ENCODE peak calls at places on chromosomes 11 and 22, in seven cellular contexts. I is kidney, X is pancreas, Z is lung, G is esophagus muscularis mucosa, J is heart left ventricle, Q is transverse colon. H is an unnamed sample.

GRCh38 chr11:92727769-92728168 is 241.7 kb upstream of the MTNR1B start:
- DNase-seq in Q (no peak), I (no peak), X (no peak), J (no peak), Z (no peak), G (no peak), H (no peak)

GRCh38 chr11:86440305-86440716 is 65.6 kb downstream of the CCDC81 start:
- DNase-seq in X (no peak), Q (no peak), Z (no peak), I (no peak), J (peak; percentile 49), G (no peak), H (no peak)

GRCh38 chr11:79241842-79242241 is 199.0 kb downstream of the TENM4 start:
- DNase-seq in I (no peak), Z (no peak), J (no peak), Q (no peak), G (no peak), X (no peak), H (no peak)

GRCh38 chr11:87722756-87723599 is 452.3 kb downstream of the RAB38 start:
- DNase-seq in X (no peak), J (no peak), Z (no peak), G (no peak), I (no peak), Q (peak; percentile 40), H (no peak)

GRCh38 chr22:32413715-32414114 is 1.7 kb upstream of the RTCB start:
- DNase-seq in I (no peak), Z (no peak), G (no peak), J (no peak), X (no peak), Q (no peak), H (no peak)

GRCh38 chr22:49789289-49790141 is 38.2 kb downstream of the BRD1 start:
- DNase-seq in X (no peak), J (no peak), Z (no peak), Q (peak; percentile 31), G (no peak), I (peak; percentile 79), H (no peak)

GRCh38 chr22:29158546-29158945 is 47.1 kb upstream of the EMID1 start:
- DNase-seq in Q (no peak), I (peak; percentile 12), Z (no peak), G (no peak), J (no peak), X (no peak), H (no peak)

GRCh38 chr22:23888615-23889401 is 5.4 kb upstream of the MIF start:
- DNase-seq in Q (no peak), Z (no peak), I (no peak), J (no peak), G (no peak), X (no peak), H (no peak)

GRCh38 chr22:49856766-49857618 is 3.3 kb downstream of the ZBED4 start:
- DNase-seq in X (no peak), G (no peak), Q (no peak), I (no peak), Z (no peak), J (no peak), H (no peak)

GRCh38 chr22:29907753-29908515 is 25.0 kb downstream of the MTMR3 start:
- DNase-seq in Q (peak; percentile 86), I (no peak), Z (peak; percentile 79), G (no peak), X (peak; percentile 80), J (peak; percentile 71), H (no peak)

GRCh38 chr11:44894217-44894617 is 56.5 kb downstream of the TP53I11 start:
- DNase-seq in I (no peak), Q (peak; percentile 58), X (no peak), Z (no peak), G (no peak), J (peak; percentile 71), H (no peak)

GRCh38 chr22:20034143-20034542 is 13.2 kb downstream of the TANGO2 start:
- DNase-seq in X (no peak), Q (no peak), G (no peak), Z (no peak), I (no peak), J (no peak), H (no peak)

GRCh38 chr22:48146426-48146825 is 1384.0 kb downstream of the TBC1D22A start:
- DNase-seq in X (no peak), G (no peak), J (no peak), Q (no peak), I (no peak), Z (no peak), H (no peak)

GRCh38 chr11:73757598-73757997 is 3.3 kb downstream of the RAB6A start:
- DNase-seq in I (no peak), Z (no peak), X (no peak), G (no peak), Q (no peak), J (no peak), H (no peak)

GRCh38 chr11:94111241-94111640 is 17.4 kb upstream of the PANX1 start:
- DNase-seq in Q (no peak), X (no peak), I (no peak), J (no peak), Z (no peak), G (no peak), H (no peak)

GRCh38 chr22:36701941-36702640 is 1.5 kb downstream of the CACNG2 start:
- DNase-seq in X (no peak), I (no peak), J (no peak), G (no peak), Z (no peak), Q (no peak), H (no peak)

GRCh38 chr22:40412441-40412840 is 42.0 kb downstream of the SGSM3 start:
- DNase-seq in Z (no peak), I (no peak), Q (no peak), J (no peak), X (no peak), G (no peak), H (no peak)

GRCh38 chr11:12213920-12214319 is 103.5 kb downstream of the MICAL2 start:
- DNase-seq in I (no peak), J (no peak), X (no peak), Q (no peak), Z (no peak), G (no peak), H (no peak)

GRCh38 chr11:18012314-18012905 is 437 bp downstream of the SERGEF start:
- DNase-seq in Q (peak; percentile 23), Z (peak; percentile 29), I (no peak), J (no peak), G (no peak), X (peak; percentile 26), H (no peak)

GRCh38 chr11:126918556-126918955 is 82.0 kb downstream of the KIRREL3 start:
- DNase-seq in Q (no peak), G (no peak), Z (no peak), X (no peak), I (no peak), J (no peak), H (no peak)

GRCh38 chr22:44180706-44181032 is at the start of gene PARVG:
- DNase-seq in I (no peak), Q (peak; percentile 30), G (no peak), X (no peak), J (no peak), Z (no peak), H (no peak)

GRCh38 chr22:44924724-44925123 is 85.1 kb downstream of the PHF21B start:
- DNase-seq in I (no peak), X (no peak), Q (no peak), J (no peak), Z (no peak), G (no peak), H (no peak)

GRCh38 chr11:34262601-34263081 is 95.2 kb downstream of the ABTB2 start:
- DNase-seq in X (no peak), I (no peak), G (no peak), Z (no peak), Q (no peak), J (no peak), H (no peak)

GRCh38 chr22:39576027-39576426 is 5.5 kb downstream of the CACNA1I start:
- DNase-seq in I (no peak), G (no peak), J (no peak), Q (no peak), X (no peak), Z (no peak), H (no peak)

GRCh38 chr11:27455667-27456066 is 16.9 kb downstream of the LGR4 start:
- DNase-seq in Z (no peak), J (no peak), I (no peak), X (no peak), Q (no peak), G (no peak), H (no peak)

GRCh38 chr11:66336234-66337102 is at the start of gene RIN1:
- DNase-seq in I (peak; percentile 91), G (no peak), X (no peak), J (no peak), Q (peak; percentile 71), Z (peak; percentile 66), H (no peak)

GRCh38 chr11:112248216-112248615 is 12.4 kb downstream of the PLET1 start:
- DNase-seq in J (no peak), G (no peak), Z (no peak), X (no peak), I (no peak), Q (no peak), H (no peak)

GRCh38 chr11:128424271-128424709 is 163.1 kb downstream of the ETS1 start:
- DNase-seq in G (no peak), Z (no peak), J (peak; percentile 74), I (peak; percentile 73), X (no peak), Q (no peak), H (no peak)

GRCh38 chr11:2779981-2780849 is 80.4 kb upstream of the KCNQ1OT1 start:
- DNase-seq in X (peak; percentile 44), J (peak; percentile 24), I (peak; percentile 82), G (peak; percentile 88), Z (peak; percentile 25), Q (peak; percentile 10), H (no peak)

GRCh38 chr11:4654635-4655335 is 11.0 kb downstream of the OR51E1 start:
- DNase-seq in I (no peak), Z (no peak), G (no peak), X (no peak), Q (no peak), J (no peak), H (no peak)
- TF ChIP-seq CTCF in I (no peak), Z (no peak), G (no peak), X (no peak), Q (no peak), J (no peak), H (no peak)

DNA sequence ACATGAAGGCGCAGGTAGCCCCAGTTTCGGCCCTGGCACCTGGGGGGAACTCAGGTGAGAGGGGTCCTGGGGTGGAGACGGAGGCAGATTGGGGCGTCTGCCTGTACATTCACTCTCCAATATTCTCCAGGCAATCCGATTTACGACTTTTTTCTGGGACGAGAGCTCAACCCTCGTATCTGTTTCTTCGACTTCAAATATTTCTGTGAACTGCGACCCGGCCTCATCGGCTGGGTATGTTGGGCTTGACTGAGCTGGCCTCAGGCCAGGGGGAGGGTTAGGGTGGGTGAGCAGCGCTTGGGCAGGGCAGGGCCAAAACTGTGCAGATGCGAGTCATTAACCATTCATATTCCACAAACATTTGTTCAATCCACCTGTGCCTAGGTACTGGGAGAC is 1.7 kb downstream of the TM7SF2 start:
- DNase-seq in X (no peak), I (peak; percentile 86), J (no peak), G (no peak), Z (no peak), Q (no peak), H (no peak)
- H3K4me1 ChIP-seq in X (peaks cover 39% of the 10 kb centered on the region), I (peaks cover 10% of the 10 kb centered on the region), J (peaks cover 53% of the 10 kb centered on the region), G (peaks cover 62% of the 10 kb centered on the region), Z (peaks cover 26% of the 10 kb centered on the region), Q (peaks cover 28% of the 10 kb centered on the region), H (peaks cover 84% of the 10 kb centered on the region)

GRCh38 chr11:1752907-1753425 is 2.6 kb upstream of the IFITM10 start:
- DNase-seq in J (no peak), G (no peak), Q (no peak), Z (no peak), X (no peak), I (peak; percentile 76), H (no peak)
- H3K4me3 ChIP-seq in J (no peak overlapping the region), G (no peak overlapping the region), Q (no peak overlapping the region), Z (no peak overlapping the region), X (no peak overlapping the region), I (no peak overlapping the region), H (no peak overlapping the region)

GRCh38 chr11:15216678-15217077 is 102.0 kb downstream of the INSC start:
- DNase-seq in Q (no peak), G (no peak), Z (no peak), I (no peak), J (no peak), X (no peak), H (no peak)
- TF ChIP-seq CTCF in Q (no peak), G (no peak), Z (no peak), I (peak; percentile 27), J (no peak), X (no peak), H (no peak)